ENCODE peak calls at places on chromosomes 2 and 18, in ten cellular contexts. L is coronary artery; K is CD8-positive, alpha-beta T cell; R is A549; J is endothelial cell of umbilical vein; H is spleen; Q is body of pancreas; E is AG04450; G is fibroblast of lung; Z is right atrium auricular region. W is an unnamed sample.

GRCh38 chr2:142868281-142868762 is 9.1 kb upstream of the KYNU start:
- DNase-seq in H (peak; percentile 79), J (peak; percentile 74), G (peak; percentile 38), L (peak; percentile 78), R (peak; percentile 94), Z (peak; percentile 73), Q (no peak), E (no peak), K (peak; percentile 11), W (no peak)

GRCh38 chr2:118856978-118857676 is 9.7 kb upstream of the EN1 start:
- DNase-seq in R (no peak), G (no peak), L (peak; percentile 54), E (no peak), Z (no peak), K (no peak), Q (no peak), J (no peak), H (peak; percentile 69), W (no peak)

GRCh38 chr2:226048625-226049024 is 649.1 kb downstream of the NYAP2 start:
- DNase-seq in J (peak; percentile 31), R (peak; percentile 63), K (no peak), Q (no peak), L (no peak), Z (no peak), E (peak; percentile 68), G (peak; percentile 90), H (no peak), W (peak; percentile 82)

GRCh38 chr18:53906681-53907080 is 317.8 kb downstream of the MBD2 start:
- DNase-seq in L (no peak), E (no peak), R (no peak), G (no peak), H (no peak), Z (no peak), J (no peak), Q (no peak), K (no peak), W (no peak)

GRCh38 chr2:205372141-205372540 is 310.2 kb upstream of the NRP2 start:
- DNase-seq in J (no peak), H (no peak), Q (no peak), E (peak; percentile 16), Z (no peak), R (no peak), K (no peak), L (no peak), G (peak; percentile 39), W (peak; percentile 45)

GRCh38 chr2:107721581-107721980 is 105.1 kb upstream of the RGPD4 start:
- DNase-seq in G (no peak), Q (no peak), L (no peak), E (no peak), Z (no peak), H (no peak), K (no peak), J (no peak), R (no peak), W (no peak)

GRCh38 chr2:229611360-229611759 is 103.0 kb downstream of the DNER start:
- DNase-seq in Z (no peak), H (no peak), R (no peak), G (no peak), J (no peak), E (no peak), L (no peak), Q (no peak), K (no peak), W (no peak)

GRCh38 chr2:40937284-40937683 is 485.4 kb upstream of the SLC8A1 start:
- DNase-seq in K (no peak), E (no peak), R (no peak), J (no peak), L (no peak), G (no peak), Z (no peak), Q (no peak), H (no peak), W (no peak)

GRCh38 chr2:108909275-108909823 is 79.7 kb downstream of the EDAR start:
- DNase-seq in G (no peak), K (no peak), Q (no peak), H (peak; percentile 51), J (no peak), E (no peak), R (no peak), L (peak; percentile 63), Z (peak; percentile 46), W (no peak)

GRCh38 chr2:26982102-26982742 is 11.8 kb downstream of the MAPRE3 start:
- DNase-seq in K (peak; percentile 13), R (peak; percentile 74), L (no peak), J (peak; percentile 72), H (no peak), Z (peak; percentile 70), G (peak; percentile 33), Q (peak; percentile 88), E (no peak), W (peak; percentile 22)

DNA sequence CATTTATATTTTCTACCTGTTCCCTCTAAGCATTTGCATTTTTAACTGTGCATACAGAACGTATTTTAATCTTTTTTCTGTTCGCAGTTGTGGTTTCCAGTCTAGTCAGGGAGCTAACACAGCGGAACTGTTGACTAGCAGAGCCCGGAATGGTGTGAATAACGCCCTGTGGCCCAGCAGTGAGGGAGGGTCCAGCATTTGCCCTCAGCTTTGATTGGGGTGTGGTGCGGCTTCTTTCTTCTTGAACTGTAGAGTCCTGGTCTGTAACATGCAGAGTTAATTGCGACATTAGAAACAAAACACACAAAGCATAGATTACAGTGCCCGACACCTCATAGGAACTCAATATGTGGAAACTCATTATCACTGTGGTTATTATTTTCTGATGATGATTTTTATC is 253.5 kb downstream of the SOX11 start:
- DNase-seq in Z (no peak), K (no peak), Q (no peak), L (no peak), R (no peak), E (no peak), G (no peak), J (no peak), H (no peak), W (no peak)
- H3K4me3 ChIP-seq in Z (no peak overlapping the region), K (no peak overlapping the region), Q (no peak overlapping the region), L (no peak overlapping the region), R (no peak overlapping the region), E (no peak overlapping the region), G (no peak overlapping the region), J (no peak overlapping the region), H (no peak overlapping the region), W (no peak overlapping the region)

GRCh38 chr18:23280844-23281243 is 145.6 kb downstream of the CABLES1 start:
- DNase-seq in K (no peak), Z (no peak), J (no peak), R (no peak), E (no peak), H (no peak), L (no peak), G (no peak), Q (no peak), W (no peak)

GRCh38 chr18:23281626-23282436 is 146.5 kb downstream of the CABLES1 start:
- DNase-seq in J (peak; percentile 85), E (no peak), L (no peak), Q (no peak), G (no peak), K (no peak), R (peak; percentile 10), Z (no peak), H (no peak), W (no peak)

GRCh38 chr18:23282437-23282781 is 147.1 kb downstream of the CABLES1 start:
- DNase-seq in Q (no peak), G (no peak), Z (no peak), H (peak; percentile 64), J (no peak), R (no peak), K (no peak), L (no peak), E (no peak), W (no peak)

GRCh38 chr18:23284629-23285028 is 149.3 kb downstream of the CABLES1 start:
- DNase-seq in H (no peak), J (no peak), G (no peak), R (no peak), Q (no peak), Z (no peak), L (no peak), E (no peak), K (no peak), W (no peak)

GRCh38 chr18:23283933-23284430 is 148.7 kb downstream of the CABLES1 start:
- DNase-seq in E (no peak), H (no peak), R (peak; percentile 33), J (peak; percentile 52), K (no peak), Z (no peak), L (no peak), Q (no peak), G (peak; percentile 46), W (peak; percentile 47)
- H3K27ac ChIP-seq in E (no peak overlapping the region), H (no peak overlapping the region), R (peak overlapping the region; percentile 33), J (no peak overlapping the region), K (no peak overlapping the region), Z (no peak overlapping the region), L (no peak overlapping the region), Q (no peak overlapping the region), G (no peak overlapping the region), W (no peak overlapping the region)

GRCh38 chr2:53715568-53715967 is 52.0 kb upstream of the CHAC2 start:
- DNase-seq in H (no peak), Z (no peak), Q (no peak), E (no peak), G (peak; percentile 35), K (no peak), L (no peak), R (peak; percentile 11), J (peak; percentile 39), W (no peak)
- TF ChIP-seq CTCF in H (peak; percentile 52), Z (peak; percentile 65), Q (peak; percentile 38), E (peak; percentile 46), G (peak; percentile 47), K (no peak), L (peak; percentile 28), R (peak; percentile 34), J (peak; percentile 18), W (no peak)

GRCh38 chr2:43178602-43179542 is 47.5 kb downstream of the ZFP36L2 start:
- DNase-seq in R (peak; percentile 90), Z (peak; percentile 93), Q (peak; percentile 82), L (peak; percentile 90), G (peak; percentile 93), K (peak; percentile 45), H (peak; percentile 89), E (peak; percentile 59), J (peak; percentile 97), W (peak; percentile 73)
- H3K4me3 ChIP-seq in R (no peak overlapping the region), Z (no peak overlapping the region), Q (no peak overlapping the region), L (no peak overlapping the region), G (no peak overlapping the region), K (no peak overlapping the region), H (no peak overlapping the region), E (peak overlapping the region; percentile 4), J (no peak overlapping the region), W (no peak overlapping the region)

DNA sequence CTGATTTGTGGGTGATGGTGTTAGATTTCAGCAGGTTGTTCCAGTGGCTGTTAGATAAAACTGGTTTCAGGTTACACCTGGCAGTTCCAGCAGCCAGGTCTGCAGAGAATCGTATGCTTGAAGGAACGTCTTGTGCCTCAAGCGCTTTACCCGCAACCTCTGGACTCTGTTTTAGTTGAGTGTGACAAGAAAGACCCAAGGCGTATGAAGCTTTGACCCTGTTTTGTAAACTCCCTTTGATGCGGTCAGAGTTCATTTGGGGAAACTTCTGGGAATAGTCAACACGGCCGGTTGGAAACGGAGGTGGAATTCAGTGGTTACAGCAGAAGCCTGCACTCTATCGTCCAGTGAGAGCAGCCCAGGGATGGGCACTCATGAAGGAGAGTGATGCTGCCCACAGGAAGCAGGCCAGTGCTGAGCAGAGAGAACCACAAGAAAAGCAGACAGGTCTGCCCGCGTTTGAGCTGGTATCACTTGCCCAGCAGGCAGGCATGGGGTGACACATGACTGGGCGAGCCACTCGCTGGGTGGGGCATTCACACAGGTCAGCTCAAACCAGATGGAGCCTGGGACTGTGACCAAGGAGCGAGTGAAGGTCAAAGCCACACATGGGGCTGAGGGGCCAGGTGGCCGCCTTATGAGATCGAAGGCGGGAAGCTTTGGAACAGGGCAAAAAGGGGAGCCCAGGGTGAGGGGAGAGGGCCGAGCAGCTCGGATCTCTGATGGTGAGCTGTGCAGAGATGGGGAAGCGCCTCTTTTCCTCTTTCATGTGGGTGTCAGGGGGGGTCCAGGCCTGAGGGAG is 99.6 kb upstream of the MBOAT2 start:
- DNase-seq in Z (no peak), G (peak; percentile 55), H (no peak), L (peak; percentile 55), J (no peak), E (no peak), R (no peak), Q (no peak), K (no peak), W (no peak)
- H3K27ac ChIP-seq in Z (no peak overlapping the region), G (no peak overlapping the region), H (no peak overlapping the region), L (no peak overlapping the region), J (no peak overlapping the region), E (no peak overlapping the region), R (no peak overlapping the region), Q (no peak overlapping the region), K (no peak overlapping the region), W (no peak overlapping the region)

W was measured in brain microvascular endothelial cell.